ENCODE peak calls at places on chromosome 21, in eight cellular contexts. One of them, this sample, is unnamed.

GRCh38 chr21:26405071-26405470 is 168.0 kb downstream of the CYYR1 start:
- DNase-seq in suprapubic skin: no peak
- DNase-seq in spleen: no peak
- DNase-seq in GM12878: no peak
- DNase-seq in endothelial cell of umbilical vein: peak; percentile 8
- DNase-seq in prostate gland: no peak
- DNase-seq in stomach: no peak
- DNase-seq in HL-60: no peak
- DNase-seq in this sample: no peak

GRCh38 chr21:34100337-34100736 is 27.0 kb downstream of the MRPS6 start:
- DNase-seq in spleen: no peak
- DNase-seq in stomach: no peak
- DNase-seq in prostate gland: no peak
- DNase-seq in HL-60: no peak
- DNase-seq in endothelial cell of umbilical vein: no peak
- DNase-seq in suprapubic skin: no peak
- DNase-seq in GM12878: no peak
- DNase-seq in this sample: no peak

GRCh38 chr21:38249879-38250278 is 6.9 kb upstream of the KCNJ15 start:
- DNase-seq in endothelial cell of umbilical vein: no peak
- DNase-seq in prostate gland: no peak
- DNase-seq in stomach: no peak
- DNase-seq in HL-60: no peak
- DNase-seq in suprapubic skin: no peak
- DNase-seq in spleen: no peak
- DNase-seq in GM12878: no peak
- DNase-seq in this sample: no peak

GRCh38 chr21:38037416-38037815 is 121.2 kb upstream of the KCNJ6 start:
- DNase-seq in GM12878: no peak
- DNase-seq in stomach: no peak
- DNase-seq in prostate gland: no peak
- DNase-seq in HL-60: no peak
- DNase-seq in spleen: no peak
- DNase-seq in endothelial cell of umbilical vein: peak; percentile 84
- DNase-seq in suprapubic skin: no peak
- DNase-seq in this sample: no peak

GRCh38 chr21:46500224-46500861 is 41.7 kb downstream of the DIP2A start:
- DNase-seq in stomach: no peak
- DNase-seq in HL-60: no peak
- DNase-seq in GM12878: no peak
- DNase-seq in suprapubic skin: no peak
- DNase-seq in spleen: no peak
- DNase-seq in endothelial cell of umbilical vein: peak; percentile 34
- DNase-seq in prostate gland: no peak
- DNase-seq in this sample: no peak

GRCh38 chr21:37319551-37319950 is 47.0 kb upstream of the DYRK1A start:
- DNase-seq in endothelial cell of umbilical vein: peak; percentile 69
- DNase-seq in GM12878: no peak
- DNase-seq in spleen: no peak
- DNase-seq in stomach: no peak
- DNase-seq in suprapubic skin: no peak
- DNase-seq in HL-60: no peak
- DNase-seq in prostate gland: no peak
- DNase-seq in this sample: no peak

GRCh38 chr21:43772368-43772870 is 3.7 kb downstream of the CSTB start:
- DNase-seq in HL-60: no peak
- DNase-seq in spleen: no peak
- DNase-seq in stomach: no peak
- DNase-seq in GM12878: no peak
- DNase-seq in suprapubic skin: no peak
- DNase-seq in endothelial cell of umbilical vein: no peak
- DNase-seq in prostate gland: no peak
- DNase-seq in this sample: no peak

GRCh38 chr21:36156815-36157670 is at the start of gene DOP1B:
- DNase-seq in stomach: no peak
- DNase-seq in spleen: no peak
- DNase-seq in HL-60: no peak
- DNase-seq in prostate gland: no peak
- DNase-seq in GM12878: no peak
- DNase-seq in endothelial cell of umbilical vein: peak; percentile 23
- DNase-seq in suprapubic skin: peak; percentile 79
- DNase-seq in this sample: no peak

GRCh38 chr21:34202553-34203332 is 129.4 kb downstream of the MRPS6 start:
- DNase-seq in suprapubic skin: no peak
- DNase-seq in stomach: no peak
- DNase-seq in prostate gland: no peak
- DNase-seq in endothelial cell of umbilical vein: no peak
- DNase-seq in spleen: peak; percentile 84
- DNase-seq in GM12878: no peak
- DNase-seq in HL-60: peak; percentile 47
- DNase-seq in this sample: peak; percentile 84

GRCh38 chr21:39125752-39126485 is 57.3 kb downstream of the PSMG1 start:
- DNase-seq in stomach: peak; percentile 55
- DNase-seq in spleen: peak; percentile 72
- DNase-seq in prostate gland: peak; percentile 62
- DNase-seq in HL-60: peak; percentile 28
- DNase-seq in suprapubic skin: no peak
- DNase-seq in GM12878: no peak
- DNase-seq in endothelial cell of umbilical vein: peak; percentile 68
- DNase-seq in this sample: peak; percentile 78

GRCh38 chr21:26194326-26194725 is 23.8 kb upstream of the APP start:
- DNase-seq in HL-60: no peak
- DNase-seq in stomach: no peak
- DNase-seq in GM12878: no peak
- DNase-seq in prostate gland: no peak
- DNase-seq in endothelial cell of umbilical vein: no peak
- DNase-seq in suprapubic skin: no peak
- DNase-seq in spleen: no peak
- DNase-seq in this sample: no peak

GRCh38 chr21:34521561-34521960 is 9.6 kb upstream of the KCNE1 start:
- DNase-seq in HL-60: no peak
- DNase-seq in prostate gland: no peak
- DNase-seq in suprapubic skin: no peak
- DNase-seq in endothelial cell of umbilical vein: no peak
- DNase-seq in spleen: no peak
- DNase-seq in GM12878: no peak
- DNase-seq in stomach: no peak
- DNase-seq in this sample: no peak

GRCh38 chr21:42315296-42315891 is at the start of gene TFF3:
- DNase-seq in stomach: peak; percentile 64
- DNase-seq in spleen: peak; percentile 79
- DNase-seq in HL-60: no peak
- DNase-seq in endothelial cell of umbilical vein: no peak
- DNase-seq in suprapubic skin: no peak
- DNase-seq in prostate gland: peak; percentile 63
- DNase-seq in GM12878: no peak
- DNase-seq in this sample: no peak

GRCh38 chr21:26888256-26888655 is 43.0 kb upstream of the ADAMTS1 start:
- DNase-seq in suprapubic skin: no peak
- DNase-seq in stomach: no peak
- DNase-seq in GM12878: no peak
- DNase-seq in endothelial cell of umbilical vein: no peak
- DNase-seq in spleen: no peak
- DNase-seq in prostate gland: no peak
- DNase-seq in HL-60: no peak
- DNase-seq in this sample: no peak

GRCh38 chr21:31351438-31351837 is 7.4 kb upstream of the TIAM1 start:
- DNase-seq in GM12878: no peak
- DNase-seq in suprapubic skin: no peak
- DNase-seq in prostate gland: no peak
- DNase-seq in HL-60: no peak
- DNase-seq in endothelial cell of umbilical vein: no peak
- DNase-seq in stomach: no peak
- DNase-seq in spleen: no peak
- DNase-seq in this sample: no peak

GRCh38 chr21:27693376-27693775 is 726.5 kb upstream of the ADAMTS5 start:
- DNase-seq in endothelial cell of umbilical vein: no peak
- DNase-seq in suprapubic skin: no peak
- DNase-seq in stomach: no peak
- DNase-seq in HL-60: no peak
- DNase-seq in GM12878: no peak
- DNase-seq in spleen: no peak
- DNase-seq in prostate gland: no peak
- DNase-seq in this sample: no peak

GRCh38 chr21:38675450-38675849 is 130.3 kb upstream of the ETS2 start:
- DNase-seq in spleen: no peak
- DNase-seq in stomach: no peak
- DNase-seq in prostate gland: no peak
- DNase-seq in endothelial cell of umbilical vein: no peak
- DNase-seq in suprapubic skin: no peak
- DNase-seq in GM12878: no peak
- DNase-seq in HL-60: no peak
- DNase-seq in this sample: no peak

GRCh38 chr21:38784458-38785266 is 21.1 kb upstream of the ETS2 start:
- DNase-seq in prostate gland: no peak
- DNase-seq in HL-60: no peak
- DNase-seq in endothelial cell of umbilical vein: no peak
- DNase-seq in GM12878: no peak
- DNase-seq in suprapubic skin: no peak
- DNase-seq in stomach: no peak
- DNase-seq in spleen: no peak
- DNase-seq in this sample: no peak

GRCh38 chr21:35211767-35212166 is 162.7 kb upstream of the RUNX1 start:
- DNase-seq in GM12878: no peak
- DNase-seq in stomach: no peak
- DNase-seq in prostate gland: no peak
- DNase-seq in suprapubic skin: no peak
- DNase-seq in HL-60: no peak
- DNase-seq in spleen: no peak
- DNase-seq in endothelial cell of umbilical vein: no peak
- DNase-seq in this sample: no peak

GRCh38 chr21:26759731-26760130 is 85.5 kb downstream of the ADAMTS1 start:
- DNase-seq in GM12878: no peak
- DNase-seq in prostate gland: no peak
- DNase-seq in HL-60: no peak
- DNase-seq in stomach: no peak
- DNase-seq in spleen: no peak
- DNase-seq in endothelial cell of umbilical vein: no peak
- DNase-seq in suprapubic skin: no peak
- DNase-seq in this sample: no peak

GRCh38 chr21:41112740-41113692 is 54.9 kb upstream of the BACE2 start:
- DNase-seq in suprapubic skin: peak; percentile 75
- DNase-seq in prostate gland: no peak
- DNase-seq in spleen: no peak
- DNase-seq in GM12878: no peak
- DNase-seq in stomach: no peak
- DNase-seq in HL-60: no peak
- DNase-seq in endothelial cell of umbilical vein: no peak
- DNase-seq in this sample: no peak
- TF ChIP-seq POLR2AphosphoS5 in suprapubic skin: no peak
- TF ChIP-seq POLR2AphosphoS5 in prostate gland: no peak
- TF ChIP-seq POLR2AphosphoS5 in spleen: no peak
- TF ChIP-seq POLR2AphosphoS5 in GM12878: no peak
- TF ChIP-seq POLR2AphosphoS5 in stomach: no peak
- TF ChIP-seq POLR2AphosphoS5 in HL-60: no peak
- TF ChIP-seq POLR2AphosphoS5 in endothelial cell of umbilical vein: no peak
- TF ChIP-seq POLR2AphosphoS5 in this sample: no peak

GRCh38 chr21:17931080-17931479 is 111.9 kb upstream of the C21orf91 start:
- DNase-seq in prostate gland: no peak
- DNase-seq in HL-60: no peak
- DNase-seq in endothelial cell of umbilical vein: no peak
- DNase-seq in suprapubic skin: no peak
- DNase-seq in stomach: no peak
- DNase-seq in spleen: no peak
- DNase-seq in GM12878: peak; percentile 8
- DNase-seq in this sample: no peak
- TF ChIP-seq CTCF in prostate gland: no peak
- TF ChIP-seq CTCF in HL-60: no peak
- TF ChIP-seq CTCF in endothelial cell of umbilical vein: no peak
- TF ChIP-seq CTCF in suprapubic skin: no peak
- TF ChIP-seq CTCF in stomach: no peak
- TF ChIP-seq CTCF in spleen: no peak
- TF ChIP-seq CTCF in GM12878: peak; percentile 59
- TF ChIP-seq CTCF in this sample: no peak

GRCh38 chr21:16116067-16116466 is 386.3 kb downstream of the USP25 start:
- DNase-seq in endothelial cell of umbilical vein: peak; percentile 40
- DNase-seq in spleen: no peak
- DNase-seq in prostate gland: no peak
- DNase-seq in HL-60: no peak
- DNase-seq in GM12878: no peak
- DNase-seq in suprapubic skin: no peak
- DNase-seq in stomach: no peak
- DNase-seq in this sample: no peak

GRCh38 chr21:16116798-16117197 is 387.0 kb downstream of the USP25 start:
- DNase-seq in stomach: no peak
- DNase-seq in HL-60: no peak
- DNase-seq in suprapubic skin: no peak
- DNase-seq in spleen: no peak
- DNase-seq in prostate gland: no peak
- DNase-seq in GM12878: no peak
- DNase-seq in endothelial cell of umbilical vein: peak; percentile 89
- DNase-seq in this sample: no peak

GRCh38 chr21:16117331-16117730 is 387.5 kb downstream of the USP25 start:
- DNase-seq in endothelial cell of umbilical vein: peak; percentile 74
- DNase-seq in HL-60: no peak
- DNase-seq in suprapubic skin: no peak
- DNase-seq in stomach: no peak
- DNase-seq in GM12878: no peak
- DNase-seq in spleen: no peak
- DNase-seq in prostate gland: no peak
- DNase-seq in this sample: no peak

GRCh38 chr21:16115461-16115860 is 385.7 kb downstream of the USP25 start:
- DNase-seq in GM12878: no peak
- DNase-seq in HL-60: no peak
- DNase-seq in prostate gland: no peak
- DNase-seq in spleen: no peak
- DNase-seq in stomach: no peak
- DNase-seq in suprapubic skin: no peak
- DNase-seq in endothelial cell of umbilical vein: peak; percentile 14
- DNase-seq in this sample: no peak

DNA sequence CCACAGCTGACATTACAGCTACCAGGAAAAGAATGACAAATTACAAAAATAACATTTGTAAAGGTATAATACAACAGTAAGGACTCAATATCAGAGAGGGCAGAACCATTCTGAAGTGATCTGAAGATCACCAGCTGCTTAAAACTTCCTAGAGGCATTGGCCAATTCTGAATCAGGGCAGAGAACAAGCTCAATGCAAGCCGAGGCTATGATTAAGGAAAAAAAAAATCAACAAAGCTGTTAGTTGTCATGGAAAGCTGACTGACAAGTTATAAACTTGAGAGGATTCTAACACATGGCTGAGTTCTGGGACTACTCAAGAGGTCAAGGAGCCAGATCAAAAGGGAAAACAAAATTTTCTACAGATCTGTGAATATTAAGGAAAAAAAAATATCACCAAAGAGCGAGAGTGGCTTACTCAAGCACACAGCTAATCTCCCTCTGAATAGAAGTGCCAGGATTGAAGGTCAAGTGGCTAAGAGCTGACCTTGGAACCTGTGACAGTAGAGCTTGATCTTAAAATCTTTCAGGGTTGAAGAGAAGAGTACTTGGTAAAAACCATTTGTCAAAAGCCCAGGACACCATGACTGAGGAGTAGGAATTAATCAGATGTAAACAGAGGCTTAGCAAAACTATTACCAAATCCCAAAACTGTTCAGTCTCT is 383.4 kb downstream of the USP25 start:
- DNase-seq in prostate gland: no peak
- DNase-seq in GM12878: no peak
- DNase-seq in suprapubic skin: no peak
- DNase-seq in HL-60: no peak
- DNase-seq in stomach: no peak
- DNase-seq in endothelial cell of umbilical vein: no peak
- DNase-seq in spleen: no peak
- DNase-seq in this sample: no peak
- TF ChIP-seq POLR2AphosphoS5 in prostate gland: no peak
- TF ChIP-seq POLR2AphosphoS5 in GM12878: no peak
- TF ChIP-seq POLR2AphosphoS5 in suprapubic skin: no peak
- TF ChIP-seq POLR2AphosphoS5 in HL-60: no peak
- TF ChIP-seq POLR2AphosphoS5 in stomach: no peak
- TF ChIP-seq POLR2AphosphoS5 in endothelial cell of umbilical vein: no peak
- TF ChIP-seq POLR2AphosphoS5 in spleen: no peak
- TF ChIP-seq POLR2AphosphoS5 in this sample: no peak

GRCh38 chr21:45293214-45293725 is 5.6 kb upstream of the POFUT2 start:
- DNase-seq in suprapubic skin: peak; percentile 73
- DNase-seq in HL-60: no peak
- DNase-seq in GM12878: no peak
- DNase-seq in prostate gland: no peak
- DNase-seq in endothelial cell of umbilical vein: no peak
- DNase-seq in stomach: peak; percentile 22
- DNase-seq in spleen: no peak
- DNase-seq in this sample: peak; percentile 79
- TF ChIP-seq CTCF in suprapubic skin: no peak
- TF ChIP-seq CTCF in HL-60: no peak
- TF ChIP-seq CTCF in GM12878: no peak
- TF ChIP-seq CTCF in prostate gland: no peak
- TF ChIP-seq CTCF in endothelial cell of umbilical vein: no peak
- TF ChIP-seq CTCF in stomach: no peak
- TF ChIP-seq CTCF in spleen: no peak
- TF ChIP-seq CTCF in this sample: no peak

This sample was measured in sigmoid colon.